ENCODE peak calls at places on chromosomes 4 and X, in nine cellular contexts. I, K, E, T, V, S, Q, L and H are unnamed samples.

GRCh38 chrX:112651766-112652165 is 28.0 kb downstream of the LHFPL1 start:
- DNase-seq in I (no peak), K (no peak), E (no peak), T (no peak), V (no peak), S (no peak), Q (no peak), L (no peak), H (no peak)

GRCh38 chr4:4640692-4641091 is 98.8 kb upstream of the STX18 start:
- DNase-seq in I (no peak), K (no peak), E (no peak), T (no peak), V (no peak), S (no peak), Q (no peak), L (no peak), H (no peak)

GRCh38 chrX:82816572-82816971 is 691.5 kb upstream of the POU3F4 start:
- DNase-seq in I (no peak), K (no peak), E (no peak), T (peak; percentile 3), V (no peak), S (no peak), Q (no peak), L (no peak), H (no peak)

GRCh38 chr4:6894086-6894478 is 15.5 kb upstream of the TBC1D14 start:
- DNase-seq in I (no peak), K (no peak), E (no peak), T (no peak), V (peak; percentile 16), S (no peak), Q (no peak), L (no peak), H (no peak)

GRCh38 chr4:77852892-77853495 is 9.6 kb upstream of the MRPL1 start:
- DNase-seq in I (no peak), K (no peak), E (no peak), T (no peak), V (no peak), S (peak; percentile 64), Q (peak; percentile 9), L (no peak), H (peak; percentile 81)

GRCh38 chrX:10111364-10112148 is 45.2 kb upstream of the CLCN4 start:
- DNase-seq in I (no peak), K (peak; percentile 77), E (peak; percentile 66), T (no peak), V (no peak), S (peak; percentile 59), Q (no peak), L (no peak), H (peak; percentile 81)

GRCh38 chr4:151857368-151857767 is 96.6 kb upstream of the GATB start:
- DNase-seq in I (no peak), K (no peak), E (no peak), T (no peak), V (no peak), S (no peak), Q (no peak), L (no peak), H (no peak)

GRCh38 chrX:72316408-72317079 is 10.8 kb upstream of the CITED1 start:
- DNase-seq in I (no peak), K (no peak), E (no peak), T (no peak), V (no peak), S (no peak), Q (no peak), L (no peak), H (no peak)

GRCh38 chr4:56324011-56324610 is 63.2 kb downstream of the AASDH start:
- DNase-seq in I (no peak), K (no peak), E (no peak), T (no peak), V (no peak), S (no peak), Q (no peak), L (no peak), H (no peak)

GRCh38 chrX:5402461-5402860 is 826.2 kb downstream of the NLGN4X start:
- DNase-seq in I (no peak), K (no peak), E (no peak), T (no peak), V (no peak), S (no peak), Q (no peak), L (no peak), H (no peak)

GRCh38 chrX:150094375-150094774 is 156.1 kb upstream of the EOLA2 start:
- DNase-seq in I (no peak), K (no peak), E (no peak), T (no peak), V (no peak), S (no peak), Q (no peak), L (no peak), H (no peak)

GRCh38 chrX:13180807-13181206 is 136.4 kb upstream of the FAM9C start:
- DNase-seq in I (no peak), K (no peak), E (no peak), T (peak; percentile 51), V (no peak), S (no peak), Q (no peak), L (no peak), H (no peak)

GRCh38 chr4:187480146-187481145 is 515.1 kb upstream of the ZFP42 start:
- DNase-seq in I (no peak), K (no peak), E (no peak), T (peak; percentile 44), V (no peak), S (no peak), Q (no peak), L (no peak), H (no peak)

GRCh38 chr4:16573744-16574143 is 324.7 kb downstream of the LDB2 start:
- DNase-seq in I (peak; percentile 55), K (peak; percentile 68), E (peak; percentile 62), T (peak; percentile 78), V (no peak), S (no peak), Q (peak; percentile 15), L (no peak), H (no peak)

GRCh38 chr4:156962551-156962974 is 9.0 kb downstream of the PDGFC start:
- DNase-seq in I (no peak), K (peak; percentile 50), E (peak; percentile 49), T (peak; percentile 95), V (no peak), S (no peak), Q (peak; percentile 22), L (no peak), H (no peak)

GRCh38 chr4:156961241-156962068 is 10.1 kb downstream of the PDGFC start:
- DNase-seq in I (no peak), K (no peak), E (no peak), T (no peak), V (no peak), S (no peak), Q (no peak), L (no peak), H (no peak)

GRCh38 chr4:156963419-156963818 is 8.2 kb downstream of the PDGFC start:
- DNase-seq in I (no peak), K (no peak), E (no peak), T (no peak), V (no peak), S (no peak), Q (no peak), L (no peak), H (no peak)

GRCh38 chr4:156959298-156959702 is 12.3 kb downstream of the PDGFC start:
- DNase-seq in I (no peak), K (no peak), E (no peak), T (peak; percentile 80), V (no peak), S (no peak), Q (no peak), L (no peak), H (no peak)

GRCh38 chr4:156962069-156962377 is 9.6 kb downstream of the PDGFC start:
- DNase-seq in I (no peak), K (no peak), E (no peak), T (no peak), V (no peak), S (no peak), Q (no peak), L (no peak), H (no peak)
- H3K4me1 ChIP-seq in I (peaks cover 29% of the 10 kb centered on the region), K (peaks cover 20% of the 10 kb centered on the region), E (peaks cover 4% of the 10 kb centered on the region), T (peaks cover 20% of the 10 kb centered on the region), V (peaks cover 24% of the 10 kb centered on the region), S (no peaks in the 10 kb centered on the region), Q (peaks cover 46% of the 10 kb centered on the region), L (peaks cover 50% of the 10 kb centered on the region), H (no peaks in the 10 kb centered on the region)

DNA sequence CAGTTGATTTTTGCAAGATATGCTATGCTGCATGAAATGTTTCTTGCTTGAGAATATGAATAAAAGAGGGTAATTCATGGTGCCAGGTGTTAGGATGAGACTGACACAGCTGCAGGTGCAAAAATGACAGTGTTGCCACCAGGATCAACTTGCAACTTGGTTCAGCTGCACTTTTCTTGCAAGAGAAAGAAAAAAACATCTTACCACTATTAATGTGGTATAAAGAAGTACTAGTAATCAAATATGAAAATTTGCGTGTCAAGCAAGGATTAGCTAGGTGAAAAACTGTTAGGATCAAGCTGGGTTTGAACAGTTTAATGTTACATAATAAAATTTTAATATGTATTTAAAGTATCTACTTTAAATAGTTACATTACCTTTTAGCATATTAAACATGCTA is 49.6 kb downstream of the CHIC2 start:
- DNase-seq in I (no peak), K (no peak), E (no peak), T (no peak), V (no peak), S (no peak), Q (no peak), L (no peak), H (no peak)
- H3K4me1 ChIP-seq in I (no peaks in the 10 kb centered on the region), K (no peaks in the 10 kb centered on the region), E (no peaks in the 10 kb centered on the region), T (no peaks in the 10 kb centered on the region), V (peaks cover 5% of the 10 kb centered on the region), S (no peaks in the 10 kb centered on the region), Q (peaks cover 11% of the 10 kb centered on the region), L (peaks cover 15% of the 10 kb centered on the region), H (no peaks in the 10 kb centered on the region)

DNA sequence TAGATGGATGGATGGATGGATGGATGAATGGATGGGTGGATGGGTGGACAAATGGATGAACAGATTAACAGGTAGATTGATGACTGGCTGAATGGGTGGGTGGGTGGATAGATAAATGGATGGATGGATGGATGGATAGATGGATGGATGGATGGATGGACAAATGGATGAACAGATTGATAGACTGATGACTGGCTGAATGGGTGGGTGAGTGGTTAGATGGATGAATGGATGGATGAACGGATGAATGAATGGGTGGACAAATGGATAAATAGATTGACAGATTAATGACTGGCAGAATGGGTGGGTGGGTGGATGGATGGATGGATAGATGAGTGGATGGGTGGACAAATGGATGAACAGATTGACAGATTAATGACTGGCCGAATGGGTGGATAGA is 13.6 kb upstream of the AKAP17A start:
- DNase-seq in I (no peak), K (no peak), E (no peak), T (no peak), V (no peak), S (no peak), Q (no peak), L (no peak), H (no peak)
- H3K4me1 ChIP-seq in I (no peaks in the 10 kb centered on the region), K (no peaks in the 10 kb centered on the region), E (no peaks in the 10 kb centered on the region), T (no peaks in the 10 kb centered on the region), V (no peaks in the 10 kb centered on the region), S (peaks cover 42% of the 10 kb centered on the region), Q (no peaks in the 10 kb centered on the region), L (peaks cover 3% of the 10 kb centered on the region), H (no peaks in the 10 kb centered on the region)

GRCh38 chr4:108146819-108147218 is 21.9 kb downstream of the LEF1 start:
- DNase-seq in I (no peak), K (no peak), E (no peak), T (no peak), V (no peak), S (no peak), Q (no peak), L (no peak), H (no peak)
- H3K4me1 ChIP-seq in I (no peaks in the 10 kb centered on the region), K (no peaks in the 10 kb centered on the region), E (no peaks in the 10 kb centered on the region), T (no peaks in the 10 kb centered on the region), V (no peaks in the 10 kb centered on the region), S (peaks cover 91% of the 10 kb centered on the region), Q (no peaks in the 10 kb centered on the region), L (no peaks in the 10 kb centered on the region), H (no peaks in the 10 kb centered on the region)